ENCODE peak calls at places on chromosomes 7 and 10, in four cellular contexts. H, S, W and J are unnamed samples.
A peak's percentile ranks its signal among the peaks of the same experiment; 100 is the strongest.

GRCh38 chr10:71647526-71648354 is 71.8 kb downstream of the C10orf105 start:
- DNase-seq in H (no peak), S (no peak), W (no peak), J (no peak)

GRCh38 chr10:75000748-75001321 is 110.6 kb upstream of the SAMD8 start:
- DNase-seq in H (no peak), S (no peak), W (no peak), J (no peak)

GRCh38 chr7:128459394-128459878 is 3.8 kb downstream of the HILPDA start:
- DNase-seq in H (peak; percentile 77), S (peak; percentile 43), W (peak; percentile 59), J (peak; percentile 73)

GRCh38 chr10:89428873-89429272 is 14.5 kb downstream of the IFIT5 start:
- DNase-seq in H (no peak), S (no peak), W (no peak), J (no peak)

GRCh38 chr7:148093375-148094166 is 497.0 kb upstream of the C7orf33 start:
- DNase-seq in H (no peak), S (no peak), W (no peak), J (no peak)

GRCh38 chr10:43230909-43231522 is 35.8 kb downstream of the RASGEF1A start:
- DNase-seq in H (peak; percentile 5), S (no peak), W (no peak), J (no peak)

GRCh38 chr10:49562893-49563292 is 24.0 kb upstream of the ERCC6 start:
- DNase-seq in H (no peak), S (no peak), W (no peak), J (no peak)

GRCh38 chr10:71532878-71533277 is 136.2 kb downstream of the CDH23 start:
- DNase-seq in H (no peak), S (no peak), W (no peak), J (no peak)

GRCh38 chr7:65444899-65445823 is 71.5 kb downstream of the ZNF92 start:
- DNase-seq in H (no peak), S (no peak), W (no peak), J (no peak)

GRCh38 chr10:59240581-59241183 is 64.2 kb downstream of the PHYHIPL start:
- DNase-seq in H (no peak), S (no peak), W (peak; percentile 27), J (peak; percentile 67)

GRCh38 chr10:67438605-67439258 is 257.3 kb downstream of the CTNNA3 start:
- DNase-seq in H (no peak), S (no peak), W (no peak), J (no peak)

GRCh38 chr7:77415474-77415821 is 701 bp downstream of the GSAP start:
- DNase-seq in H (peak; percentile 48), S (peak; percentile 9), W (no peak), J (no peak)

GRCh38 chr7:17772581-17773288 is 167.6 kb downstream of the SNX13 start:
- DNase-seq in H (no peak), S (no peak), W (no peak), J (peak; percentile 53)

GRCh38 chr7:22572937-22573336 is 72.9 kb upstream of the STEAP1B start:
- DNase-seq in H (no peak), S (no peak), W (no peak), J (no peak)

GRCh38 chr10:125023269-125023668 is 81.3 kb downstream of the ZRANB1 start:
- DNase-seq in H (no peak), S (no peak), W (no peak), J (no peak)

GRCh38 chr7:29457141-29457561 is 106.5 kb upstream of the PRR15 start:
- DNase-seq in H (no peak), S (no peak), W (no peak), J (no peak)

GRCh38 chr10:43929122-43929521 is 280.4 kb upstream of the ZNF32 start:
- DNase-seq in H (no peak), S (no peak), W (no peak), J (no peak)

GRCh38 chr7:151342102-151342646 is 562 bp downstream of the NUB1 start:
- DNase-seq in H (no peak), S (no peak), W (no peak), J (no peak)

GRCh38 chr10:119715628-119716505 is 10.0 kb upstream of the INPP5F start:
- DNase-seq in H (no peak), S (no peak), W (no peak), J (peak; percentile 34)

GRCh38 chr7:130987092-130987491 is 253.1 kb upstream of the KLF14 start:
- DNase-seq in H (no peak), S (no peak), W (no peak), J (no peak)

GRCh38 chr10:102644646-102645387 is 538 bp downstream of the TRIM8 start:
- DNase-seq in H (peak; percentile 89), S (peak; percentile 74), W (peak; percentile 80), J (peak; percentile 85)

GRCh38 chr10:92208736-92209135 is 82.1 kb downstream of the CPEB3 start:
- DNase-seq in H (no peak), S (no peak), W (no peak), J (no peak)

GRCh38 chr7:132443776-132444520 is 132.3 kb downstream of the PLXNA4 start:
- DNase-seq in H (no peak), S (no peak), W (no peak), J (no peak)

GRCh38 chr7:81676813-81677212 is 93.0 kb downstream of the HGF start:
- DNase-seq in H (no peak), S (no peak), W (no peak), J (no peak)

GRCh38 chr7:155830961-155831806 is 18.9 kb upstream of the SHH start:
- DNase-seq in H (no peak), S (no peak), W (no peak), J (no peak)

GRCh38 chr7:34772296-34772695 is 114.3 kb downstream of the NPSR1 start:
- DNase-seq in H (no peak), S (no peak), W (no peak), J (no peak)

GRCh38 chr10:73448384-73448783 is 15.0 kb upstream of the MSS51 start:
- DNase-seq in H (no peak), S (no peak), W (no peak), J (no peak)

GRCh38 chr10:95277201-95277570 is 13.6 kb downstream of the PDLIM1 start:
- DNase-seq in H (no peak), S (no peak), W (no peak), J (no peak)

GRCh38 chr10:114893248-114893647 is 44.7 kb upstream of the TRUB1 start:
- DNase-seq in H (no peak), S (no peak), W (peak; percentile 55), J (no peak)

GRCh38 chr10:72066318-72067284 is 21.8 kb downstream of the SPOCK2 start:
- DNase-seq in H (no peak), S (no peak), W (no peak), J (peak; percentile 65)

GRCh38 chr7:131111-132094 is 61.0 kb upstream of the FAM20C start:
- DNase-seq in H (peak; percentile 38), S (no peak), W (no peak), J (peak; percentile 61)

GRCh38 chr10:110770243-110770642 is 101.5 kb upstream of the PDCD4 start:
- DNase-seq in H (no peak), S (no peak), W (no peak), J (no peak)

GRCh38 chr7:118214051-118214832 is 10.3 kb upstream of the ANKRD7 start:
- DNase-seq in H (peak; percentile 62), S (peak; percentile 71), W (no peak), J (no peak)

GRCh38 chr10:77867124-77867715 is 59.3 kb downstream of the DLG5 start:
- DNase-seq in H (no peak), S (no peak), W (no peak), J (no peak)

GRCh38 chr7:47444376-47445098 is 137.4 kb downstream of the TNS3 start:
- DNase-seq in H (peak; percentile 38), S (no peak), W (no peak), J (peak; percentile 40)
- TF ChIP-seq CTCF in H (peak; percentile 77), S (no peak), W (peak; percentile 56), J (peak; percentile 59)

GRCh38 chr10:79476645-79477044 is 31.2 kb upstream of the ZCCHC24 start:
- DNase-seq in H (no peak), S (no peak), W (no peak), J (no peak)
- H3K4me3 ChIP-seq in H (no peak overlapping the region), S (no peak overlapping the region), W (no peak overlapping the region), J (no peak overlapping the region)

GRCh38 chr7:126728967-126729366 is 523.8 kb downstream of the GRM8 start:
- DNase-seq in H (no peak), S (no peak), W (no peak), J (no peak)

GRCh38 chr7:126723966-126724544 is 528.7 kb downstream of the GRM8 start:
- DNase-seq in H (no peak), S (no peak), W (no peak), J (no peak)

DNA sequence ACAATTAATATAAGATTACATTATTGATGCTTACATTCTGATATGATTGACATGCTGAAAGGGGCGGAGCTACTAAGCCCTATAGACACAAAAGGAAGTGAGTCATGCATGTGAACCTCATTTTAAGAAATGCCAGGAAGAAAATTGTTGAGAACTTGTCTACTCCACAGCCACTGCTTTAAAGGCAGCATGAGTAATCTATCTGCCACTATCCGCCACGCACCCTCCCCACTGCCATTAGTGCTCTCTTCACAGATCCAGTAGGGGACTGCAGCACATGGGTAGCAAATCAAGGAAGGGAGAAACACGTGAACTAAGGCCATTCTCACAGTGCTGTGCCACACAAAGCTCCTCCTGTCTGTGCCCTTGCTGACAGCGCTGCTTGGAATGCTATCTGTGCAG is 524.8 kb downstream of the GRM8 start:
- DNase-seq in H (no peak), S (no peak), W (no peak), J (no peak)
- TF ChIP-seq CTCF in H (no peak), S (no peak), W (no peak), J (no peak)

DNA sequence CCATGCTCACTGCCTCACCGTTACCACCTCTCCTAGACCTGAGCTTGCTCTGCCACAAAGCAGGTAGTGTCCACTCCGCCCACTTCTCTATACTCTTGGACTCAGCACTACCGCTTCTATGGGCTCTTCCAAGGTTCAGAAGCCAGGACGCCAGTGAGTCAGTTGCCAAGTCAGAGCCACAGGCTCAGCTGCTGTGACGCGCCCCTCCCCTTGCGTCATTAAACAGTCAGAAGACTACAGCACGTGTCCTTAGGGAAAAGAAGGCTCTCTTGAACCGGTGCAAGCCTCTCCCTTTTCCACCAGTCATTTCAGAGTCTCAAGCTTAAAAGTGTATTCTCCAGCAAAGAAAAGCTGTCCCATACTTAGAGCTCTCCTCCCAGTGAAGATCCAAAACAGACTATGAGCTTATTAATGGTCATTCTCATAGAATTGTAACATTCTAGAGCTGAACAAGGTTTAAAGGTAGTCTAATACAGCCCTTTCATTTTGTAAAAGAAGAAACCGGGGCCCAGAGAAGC is 41.0 kb upstream of the MET start:
- DNase-seq in H (peak; percentile 88), S (no peak), W (peak; percentile 96), J (no peak)
- H3K4me3 ChIP-seq in H (no peak overlapping the region), S (no peak overlapping the region), W (peak overlapping the region; percentile 14), J (no peak overlapping the region)